ENCODE peak calls at places on chromosomes 2 and 18, in nine cellular contexts. Y, I, J, F, U, D, Z, K and A are unnamed samples.

GRCh38 chr2:239640676-239641580 is 240.1 kb upstream of the HDAC4 start:
- DNase-seq in Y (no peak), I (no peak), J (no peak), F (no peak), U (no peak), D (no peak), Z (no peak), K (no peak), A (no peak)

GRCh38 chr2:238260879-238261278 is 21.0 kb upstream of the HES6 start:
- DNase-seq in Y (no peak), I (no peak), J (no peak), F (no peak), U (peak; percentile 86), D (no peak), Z (peak; percentile 18), K (no peak), A (no peak)

GRCh38 chr2:168343586-168343985 is 96.2 kb upstream of the STK39 start:
- DNase-seq in Y (no peak), I (peak; percentile 8), J (peak; percentile 60), F (no peak), U (no peak), D (no peak), Z (no peak), K (no peak), A (no peak)

GRCh38 chr2:169038338-169038757 is 7.2 kb upstream of the ABCB11 start:
- DNase-seq in Y (no peak), I (peak; percentile 42), J (peak; percentile 83), F (no peak), U (no peak), D (no peak), Z (peak; percentile 29), K (no peak), A (no peak)

GRCh38 chr2:162344617-162344950 is 652 bp downstream of the GCA start:
- DNase-seq in Y (peak; percentile 20), I (no peak), J (no peak), F (no peak), U (peak; percentile 53), D (no peak), Z (no peak), K (no peak), A (no peak)

GRCh38 chr2:180872256-180872655 is 108.1 kb upstream of the UBE2E3 start:
- DNase-seq in Y (no peak), I (no peak), J (peak; percentile 19), F (no peak), U (no peak), D (no peak), Z (no peak), K (no peak), A (no peak)

GRCh38 chr18:46343940-46344372 is 239.8 kb downstream of the HAUS1 start:
- DNase-seq in Y (peak; percentile 91), I (no peak), J (no peak), F (no peak), U (no peak), D (no peak), Z (no peak), K (no peak), A (no peak)

GRCh38 chr2:208315081-208315788 is 49.2 kb downstream of the PIKFYVE start:
- DNase-seq in Y (no peak), I (peak; percentile 8), J (peak; percentile 72), F (no peak), U (no peak), D (no peak), Z (no peak), K (no peak), A (no peak)

GRCh38 chr18:79845164-79845563 is 47.4 kb downstream of the KCNG2 start:
- DNase-seq in Y (no peak), I (no peak), J (no peak), F (no peak), U (no peak), D (no peak), Z (no peak), K (no peak), A (no peak)

GRCh38 chr2:8803658-8804379 is 33.6 kb downstream of the KIDINS220 start:
- DNase-seq in Y (no peak), I (peak; percentile 77), J (peak; percentile 96), F (no peak), U (no peak), D (no peak), Z (peak; percentile 83), K (no peak), A (no peak)

GRCh38 chr2:236158969-236159777 is 9.0 kb downstream of the GBX2 start:
- DNase-seq in Y (no peak), I (no peak), J (no peak), F (no peak), U (no peak), D (no peak), Z (no peak), K (no peak), A (no peak)

GRCh38 chr2:61889212-61889956 is 928 bp upstream of the CCT4 start:
- DNase-seq in Y (no peak), I (no peak), J (no peak), F (no peak), U (peak; percentile 74), D (no peak), Z (no peak), K (no peak), A (no peak)

GRCh38 chr18:22827216-22827615 is 105.9 kb upstream of the RBBP8 start:
- DNase-seq in Y (no peak), I (no peak), J (peak; percentile 48), F (no peak), U (no peak), D (no peak), Z (no peak), K (no peak), A (no peak)

GRCh38 chr2:149084924-149085795 is 46.7 kb downstream of the LYPD6B start:
- DNase-seq in Y (no peak), I (no peak), J (no peak), F (no peak), U (no peak), D (no peak), Z (no peak), K (no peak), A (no peak)

GRCh38 chr2:72813841-72814240 is 12.0 kb downstream of the EXOC6B start:
- DNase-seq in Y (no peak), I (no peak), J (peak; percentile 62), F (no peak), U (no peak), D (no peak), Z (no peak), K (no peak), A (no peak)

GRCh38 chr18:34222025-34222395 is 2.7 kb downstream of the NOL4 start:
- DNase-seq in Y (peak; percentile 38), I (no peak), J (no peak), F (no peak), U (no peak), D (no peak), Z (no peak), K (no peak), A (no peak)

GRCh38 chr2:45300026-45300750 is 290.9 kb upstream of the SIX2 start:
- DNase-seq in Y (no peak), I (no peak), J (no peak), F (no peak), U (no peak), D (no peak), Z (no peak), K (no peak), A (no peak)

GRCh38 chr2:45303417-45304202 is 294.4 kb upstream of the SIX2 start:
- DNase-seq in Y (no peak), I (no peak), J (no peak), F (no peak), U (no peak), D (no peak), Z (no peak), K (no peak), A (no peak)

GRCh38 chr2:45302011-45302325 is 292.7 kb upstream of the SIX2 start:
- DNase-seq in Y (no peak), I (no peak), J (no peak), F (no peak), U (no peak), D (no peak), Z (no peak), K (no peak), A (no peak)

GRCh38 chr2:45301307-45302010 is 292.2 kb upstream of the SIX2 start:
- DNase-seq in Y (no peak), I (no peak), J (no peak), F (no peak), U (no peak), D (no peak), Z (no peak), K (no peak), A (no peak)

DNA sequence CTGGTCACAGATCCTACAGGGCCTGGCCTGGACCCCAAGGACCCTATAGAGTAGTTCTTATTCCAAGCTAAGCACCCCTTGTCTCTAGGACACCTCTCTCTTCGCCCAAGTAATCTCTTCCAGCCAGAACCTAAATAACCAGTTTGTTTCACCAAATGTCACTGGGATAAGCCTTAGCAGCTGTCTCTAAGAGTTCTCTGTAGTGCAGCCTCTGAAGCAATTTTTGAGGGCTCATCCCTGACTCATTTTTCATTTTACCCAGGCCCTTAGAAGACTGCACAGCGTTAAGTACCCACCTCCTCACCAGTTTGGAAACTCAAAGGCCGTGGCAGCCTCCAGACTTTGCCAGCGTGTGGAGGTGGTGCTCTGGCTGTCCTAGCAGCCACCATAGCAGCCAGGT is 290.1 kb upstream of the SIX2 start:
- DNase-seq in Y (no peak), I (no peak), J (no peak), F (no peak), U (no peak), D (no peak), Z (no peak), K (no peak), A (no peak)
- H3K4me3 ChIP-seq in Y (no peak overlapping the region), I (no peak overlapping the region), J (no peak overlapping the region), F (no peak overlapping the region), U (no peak overlapping the region), D (no peak overlapping the region), Z (no peak overlapping the region), K (no peak overlapping the region), A (no peak overlapping the region)

GRCh38 chr2:196630531-196630930 is 9.0 kb upstream of the CCDC150 start:
- DNase-seq in Y (no peak), I (no peak), J (no peak), F (no peak), U (no peak), D (no peak), Z (no peak), K (no peak), A (no peak)
- H3K4me3 ChIP-seq in Y (no peak overlapping the region), I (no peak overlapping the region), J (no peak overlapping the region), F (no peak overlapping the region), U (no peak overlapping the region), D (no peak overlapping the region), Z (no peak overlapping the region), K (no peak overlapping the region), A (no peak overlapping the region)

DNA sequence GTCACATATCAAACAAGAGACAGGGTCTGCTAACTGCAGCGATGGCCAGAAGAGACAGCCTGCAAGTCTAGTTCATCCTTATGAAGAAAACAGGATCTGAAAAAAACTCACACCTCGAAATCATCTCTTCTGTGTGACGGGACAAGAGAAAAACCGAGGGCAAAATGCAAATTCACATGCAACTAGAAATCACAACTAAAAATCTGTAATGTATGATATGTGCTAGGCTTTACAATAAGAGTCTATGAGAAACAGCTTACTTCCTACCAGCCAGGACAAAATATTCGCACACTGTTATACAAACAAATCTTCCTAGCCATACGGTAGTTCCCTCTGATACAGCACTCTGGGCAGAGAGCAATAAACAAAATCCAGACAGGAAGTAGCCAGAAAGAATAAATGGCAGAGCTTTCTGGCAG is 48.8 kb downstream of the ANKRD44 start:
- DNase-seq in Y (no peak), I (no peak), J (peak; percentile 35), F (no peak), U (no peak), D (no peak), Z (no peak), K (no peak), A (no peak)
- H3K4me3 ChIP-seq in Y (no peak overlapping the region), I (no peak overlapping the region), J (no peak overlapping the region), F (no peak overlapping the region), U (no peak overlapping the region), D (peak overlapping the region; percentile 20), Z (no peak overlapping the region), K (no peak overlapping the region), A (peak overlapping the region; percentile 28)

GRCh38 chr2:191023235-191023679 is 9.3 kb upstream of the STAT1 start:
- DNase-seq in Y (no peak), I (no peak), J (no peak), F (no peak), U (no peak), D (no peak), Z (no peak), K (no peak), A (no peak)
- H3K4me3 ChIP-seq in Y (no peak overlapping the region), I (no peak overlapping the region), J (no peak overlapping the region), F (no peak overlapping the region), U (no peak overlapping the region), D (no peak overlapping the region), Z (no peak overlapping the region), K (no peak overlapping the region), A (no peak overlapping the region)